ENCODE peak calls at places on chromosomes 5 and 9, in four cellular contexts. One of them, this sample, is unnamed.

GRCh38 chr9:100443781-100444768 is 17.1 kb downstream of the MSANTD3 start:
- DNase-seq in tibial nerve: no peak
- DNase-seq in kidney: no peak
- DNase-seq in OCI-LY7: no peak
- DNase-seq in this sample: no peak

GRCh38 chr9:108033976-108034964 is 544.7 kb upstream of the KLF4 start:
- DNase-seq in tibial nerve: no peak
- DNase-seq in kidney: no peak
- DNase-seq in OCI-LY7: no peak
- DNase-seq in this sample: no peak

GRCh38 chr5:170636206-170636605 is 132.4 kb downstream of the KCNIP1 start:
- DNase-seq in tibial nerve: no peak
- DNase-seq in kidney: no peak
- DNase-seq in OCI-LY7: no peak
- DNase-seq in this sample: no peak

GRCh38 chr5:73985145-73985544 is 359.1 kb downstream of the ARHGEF28 start:
- DNase-seq in tibial nerve: no peak
- DNase-seq in kidney: no peak
- DNase-seq in OCI-LY7: no peak
- DNase-seq in this sample: no peak

GRCh38 chr5:143896981-143897380 is 85.0 kb downstream of the HMHB1 start:
- DNase-seq in tibial nerve: no peak
- DNase-seq in kidney: no peak
- DNase-seq in OCI-LY7: no peak
- DNase-seq in this sample: no peak

GRCh38 chr5:14136228-14136627 is 6.9 kb upstream of the TRIO start:
- DNase-seq in tibial nerve: no peak
- DNase-seq in kidney: no peak
- DNase-seq in OCI-LY7: no peak
- DNase-seq in this sample: no peak

GRCh38 chr5:67209141-67209771 is 12.7 kb upstream of the CD180 start:
- DNase-seq in tibial nerve: no peak
- DNase-seq in kidney: no peak
- DNase-seq in OCI-LY7: peak
- DNase-seq in this sample: peak

GRCh38 chr9:137301086-137301947 is 754 bp downstream of the NRARP start:
- DNase-seq in tibial nerve: no peak
- DNase-seq in kidney: peak
- DNase-seq in OCI-LY7: no peak
- DNase-seq in this sample: no peak

GRCh38 chr5:121841900-121842299 is 9.8 kb upstream of the FTMT start:
- DNase-seq in tibial nerve: no peak
- DNase-seq in kidney: no peak
- DNase-seq in OCI-LY7: no peak
- DNase-seq in this sample: no peak

GRCh38 chr5:172420215-172420934 is 34.0 kb downstream of the SH3PXD2B start:
- DNase-seq in tibial nerve: peak
- DNase-seq in kidney: no peak
- DNase-seq in OCI-LY7: peak
- DNase-seq in this sample: no peak

GRCh38 chr5:144547098-144547499 is 376.4 kb downstream of the KCTD16 start:
- DNase-seq in tibial nerve: no peak
- DNase-seq in kidney: no peak
- DNase-seq in OCI-LY7: no peak
- DNase-seq in this sample: no peak

GRCh38 chr9:112860466-112860865 is 30.2 kb downstream of the SLC46A2 start:
- DNase-seq in tibial nerve: no peak
- DNase-seq in kidney: no peak
- DNase-seq in OCI-LY7: no peak
- DNase-seq in this sample: no peak

DNA sequence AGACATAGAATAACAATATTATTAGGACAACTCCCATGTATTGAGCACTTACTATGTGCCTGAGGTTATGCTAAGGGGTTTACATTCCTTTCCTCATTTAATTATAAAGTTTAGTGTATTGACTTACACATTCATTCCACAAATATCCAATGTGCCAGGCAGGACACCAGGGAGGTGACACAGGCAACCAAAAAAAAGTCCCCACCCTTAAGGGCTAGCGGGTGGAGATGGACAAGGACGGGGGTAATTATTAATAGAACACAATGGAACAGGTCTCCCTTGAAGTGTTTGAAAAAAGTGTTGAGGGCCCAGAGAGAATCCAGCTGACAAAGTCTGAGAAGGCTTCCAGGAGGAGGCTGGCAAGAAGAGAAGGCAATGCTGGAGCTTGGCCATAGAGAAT is 5.7 kb downstream of the TBC1D2 start:
- DNase-seq in tibial nerve: no peak
- DNase-seq in kidney: no peak
- DNase-seq in OCI-LY7: no peak
- DNase-seq in this sample: no peak
- H3K27ac ChIP-seq in tibial nerve: peak
- H3K27ac ChIP-seq in kidney: no peak
- H3K27ac ChIP-seq in OCI-LY7: no peak
- H3K27ac ChIP-seq in this sample: no peak

GRCh38 chr5:139387611-139388197 is 2.0 kb downstream of the MZB1 start:
- DNase-seq in tibial nerve: no peak
- DNase-seq in kidney: no peak
- DNase-seq in OCI-LY7: peak
- DNase-seq in this sample: no peak

GRCh38 chr5:139386039-139386438 is 2.9 kb upstream of the SLC23A1 start:
- DNase-seq in tibial nerve: no peak
- DNase-seq in kidney: no peak
- DNase-seq in OCI-LY7: no peak
- DNase-seq in this sample: no peak

GRCh38 chr5:139389701-139390638 is at the start of gene MZB1:
- DNase-seq in tibial nerve: no peak
- DNase-seq in kidney: no peak
- DNase-seq in OCI-LY7: peak
- DNase-seq in this sample: peak

GRCh38 chr5:139390639-139391569 is 1.2 kb upstream of the MZB1 start:
- DNase-seq in tibial nerve: no peak
- DNase-seq in kidney: no peak
- DNase-seq in OCI-LY7: no peak
- DNase-seq in this sample: no peak

GRCh38 chr5:139388198-139388821 is 1.4 kb downstream of the MZB1 start:
- DNase-seq in tibial nerve: no peak
- DNase-seq in kidney: peak
- DNase-seq in OCI-LY7: peak
- DNase-seq in this sample: no peak
- H3K27ac ChIP-seq in tibial nerve: no peak
- H3K27ac ChIP-seq in kidney: no peak
- H3K27ac ChIP-seq in OCI-LY7: peak
- H3K27ac ChIP-seq in this sample: no peak

GRCh38 chr9:130852801-130853200 is 17.7 kb downstream of the ABL1 start:
- DNase-seq in tibial nerve: no peak
- DNase-seq in kidney: no peak
- DNase-seq in OCI-LY7: no peak
- DNase-seq in this sample: no peak
- H3K27ac ChIP-seq in tibial nerve: peak
- H3K27ac ChIP-seq in kidney: no peak
- H3K27ac ChIP-seq in OCI-LY7: no peak
- H3K27ac ChIP-seq in this sample: no peak

DNA sequence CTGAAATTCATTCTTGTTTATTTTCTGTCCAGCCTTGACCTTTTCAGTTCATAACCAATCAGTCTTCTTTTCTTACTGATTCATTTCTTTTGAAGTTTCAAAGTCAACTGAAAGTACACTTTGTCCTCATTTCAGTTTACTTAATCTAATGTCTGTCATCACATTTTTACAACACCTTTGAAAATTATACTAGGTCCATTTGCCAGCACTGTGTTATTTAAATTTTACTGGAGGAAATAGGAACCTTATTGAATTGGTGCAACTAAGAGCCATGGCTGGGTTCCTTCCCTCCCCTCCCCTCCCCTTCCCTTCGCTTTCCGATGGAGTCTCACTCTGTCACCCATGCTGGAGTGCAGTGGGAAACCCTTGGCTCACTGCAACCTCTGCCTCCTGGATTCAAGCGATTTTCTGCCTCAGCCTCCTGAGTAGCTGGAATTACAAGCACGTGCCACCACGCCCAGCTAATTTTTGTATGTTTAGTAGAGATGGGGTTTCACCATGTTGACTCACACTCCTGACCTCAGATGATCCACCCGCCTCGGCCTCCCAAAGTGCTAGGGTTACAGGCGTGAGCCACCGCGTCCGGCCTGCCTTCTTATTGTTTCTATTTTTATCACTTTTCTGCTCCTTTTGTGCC is 6.3 kb downstream of the RMI1 start:
- DNase-seq in tibial nerve: no peak
- DNase-seq in kidney: no peak
- DNase-seq in OCI-LY7: no peak
- DNase-seq in this sample: no peak
- H3K27ac ChIP-seq in tibial nerve: no peak
- H3K27ac ChIP-seq in kidney: no peak
- H3K27ac ChIP-seq in OCI-LY7: peak
- H3K27ac ChIP-seq in this sample: no peak

This sample was measured in effector memory CD4-positive, alpha-beta T cell.